ENCODE peak calls at places on chromosomes 3 and 15, in ten cellular contexts. M, P, W, G, X, H, L, N, D and I are unnamed samples.

GRCh38 chr15:90262426-90262825 is 3.0 kb upstream of the NGRN start:
- DNase-seq in M (no peak), P (no peak), W (no peak), G (no peak), X (no peak), H (no peak), L (no peak), N (no peak), D (no peak), I (no peak)

GRCh38 chr3:133745981-133746721 is at the start of gene TF:
- DNase-seq in M (no peak), P (no peak), W (no peak), G (peak; percentile 29), X (no peak), H (no peak), L (peak; percentile 13), N (no peak), D (no peak), I (no peak)

GRCh38 chr15:45790325-45790943 is 155.6 kb downstream of the SQOR start:
- DNase-seq in M (peak; percentile 47), P (no peak), W (peak; percentile 20), G (peak; percentile 10), X (no peak), H (no peak), L (peak; percentile 34), N (no peak), D (peak; percentile 25), I (no peak)

GRCh38 chr15:65044724-65045481 is at the start of gene SLC51B:
- DNase-seq in M (no peak), P (no peak), W (no peak), G (no peak), X (no peak), H (no peak), L (peak; percentile 50), N (no peak), D (peak; percentile 57), I (no peak)

GRCh38 chr3:13584901-13585300 is 36.0 kb downstream of the FBLN2 start:
- DNase-seq in M (no peak), P (peak; percentile 37), W (no peak), G (no peak), X (no peak), H (no peak), L (no peak), N (no peak), D (no peak), I (peak; percentile 36)

GRCh38 chr15:67685008-67685599 is 140.2 kb upstream of the SKOR1 start:
- DNase-seq in M (peak; percentile 41), P (no peak), W (no peak), G (no peak), X (no peak), H (peak; percentile 15), L (peak; percentile 58), N (no peak), D (no peak), I (no peak)

GRCh38 chr3:50100956-50101845 is 12.5 kb downstream of the RBM5 start:
- DNase-seq in M (peak; percentile 30), P (no peak), W (no peak), G (no peak), X (no peak), H (no peak), L (no peak), N (no peak), D (no peak), I (no peak)

GRCh38 chr3:99630815-99631214 is 7.6 kb upstream of the COL8A1 start:
- DNase-seq in M (peak; percentile 86), P (no peak), W (no peak), G (no peak), X (no peak), H (no peak), L (no peak), N (no peak), D (no peak), I (no peak)

GRCh38 chr3:172154768-172155649 is 115.6 kb downstream of the FNDC3B start:
- DNase-seq in M (no peak), P (no peak), W (no peak), G (no peak), X (no peak), H (no peak), L (no peak), N (no peak), D (no peak), I (no peak)

GRCh38 chr3:187264051-187264450 is 27.5 kb downstream of the MASP1 start:
- DNase-seq in M (peak; percentile 80), P (no peak), W (no peak), G (no peak), X (no peak), H (no peak), L (peak; percentile 85), N (no peak), D (no peak), I (no peak)

GRCh38 chr3:52094591-52095485 is 38.5 kb upstream of the DUSP7 start:
- DNase-seq in M (no peak), P (no peak), W (no peak), G (no peak), X (no peak), H (no peak), L (no peak), N (no peak), D (no peak), I (peak; percentile 38)

GRCh38 chr3:42706721-42707619 is 4.4 kb upstream of the HHATL start:
- DNase-seq in M (no peak), P (no peak), W (no peak), G (no peak), X (peak; percentile 16), H (no peak), L (no peak), N (no peak), D (peak; percentile 15), I (peak; percentile 36)

GRCh38 chr3:38960042-38960622 is 91.6 kb downstream of the SCN11A start:
- DNase-seq in M (no peak), P (no peak), W (no peak), G (no peak), X (no peak), H (no peak), L (no peak), N (no peak), D (no peak), I (no peak)

GRCh38 chr3:171710359-171710758 is 99.9 kb downstream of the PLD1 start:
- DNase-seq in M (no peak), P (peak; percentile 56), W (no peak), G (no peak), X (no peak), H (no peak), L (no peak), N (no peak), D (no peak), I (no peak)

GRCh38 chr3:127206154-127206553 is 13.2 kb downstream of the PRR23E start:
- DNase-seq in M (no peak), P (no peak), W (no peak), G (no peak), X (no peak), H (no peak), L (no peak), N (no peak), D (no peak), I (no peak)

GRCh38 chr15:69421498-69421897 is 7.3 kb downstream of the KIF23 start:
- DNase-seq in M (no peak), P (no peak), W (no peak), G (no peak), X (no peak), H (no peak), L (no peak), N (no peak), D (no peak), I (no peak)

GRCh38 chr3:25576836-25577454 is 87.8 kb downstream of the TOP2B start:
- DNase-seq in M (no peak), P (no peak), W (no peak), G (no peak), X (no peak), H (peak; percentile 80), L (no peak), N (no peak), D (no peak), I (no peak)
- TF ChIP-seq CTCF in M (no peak), P (no peak), W (no peak), G (peak; percentile 42), X (no peak), H (peak; percentile 67), L (no peak), N (no peak), D (no peak), I (peak; percentile 15)

GRCh38 chr3:168467085-168467714 is 371.5 kb upstream of the GOLIM4 start:
- DNase-seq in M (peak; percentile 64), P (no peak), W (no peak), G (peak; percentile 35), X (no peak), H (no peak), L (peak; percentile 70), N (no peak), D (peak; percentile 19), I (no peak)
- TF ChIP-seq CTCF in M (peak; percentile 79), P (no peak), W (peak; percentile 61), G (no peak), X (no peak), H (no peak), L (peak; percentile 71), N (no peak), D (peak; percentile 50), I (no peak)

DNA sequence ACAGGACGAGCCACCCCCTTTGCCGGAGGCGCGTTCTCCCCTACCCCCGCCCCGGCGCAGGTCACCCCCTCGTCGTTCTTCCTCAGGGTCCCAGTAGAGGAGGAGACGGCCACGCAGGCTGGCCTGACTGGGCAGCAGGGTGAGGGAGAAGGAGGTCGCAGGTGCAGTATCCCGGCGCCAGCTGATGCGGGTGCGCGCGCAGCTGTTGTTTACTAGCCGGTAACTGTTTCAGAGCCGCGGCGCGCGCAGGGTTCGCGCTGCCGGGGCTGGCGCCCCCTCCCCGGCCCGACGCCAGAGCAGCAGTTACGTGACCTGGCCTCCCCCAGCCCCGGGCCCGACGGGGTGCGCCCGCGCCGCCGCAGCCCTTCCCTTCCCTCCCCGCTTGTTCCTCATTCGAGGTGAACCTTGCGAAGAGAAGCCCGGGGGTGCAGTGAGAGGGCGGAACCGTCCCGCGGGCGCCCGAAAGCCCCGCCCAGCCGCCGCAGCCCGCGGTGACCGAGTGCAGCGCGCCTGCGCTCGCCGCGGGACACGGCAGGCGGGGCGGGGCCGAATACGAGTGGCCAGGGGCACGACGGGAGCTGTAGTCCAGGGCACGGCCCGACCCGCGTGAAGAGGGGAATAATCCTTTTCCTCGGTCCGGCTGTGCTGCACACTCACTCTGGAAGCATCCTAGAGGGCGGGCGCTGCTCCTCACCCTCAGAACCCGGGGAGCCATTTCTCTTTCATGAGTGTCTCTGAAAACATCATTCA is at the start of gene SLC12A6:
- DNase-seq in M (peak; percentile 95), P (peak; percentile 99), W (peak; percentile 86), G (peak; percentile 93), X (peak; percentile 90), H (peak; percentile 93), L (peak; percentile 92), N (peak; percentile 74), D (peak; percentile 93), I (peak; percentile 94)
- TF ChIP-seq CTCF in M (no peak), P (no peak), W (no peak), G (no peak), X (no peak), H (no peak), L (no peak), N (peak; percentile 23), D (no peak), I (no peak)

DNA sequence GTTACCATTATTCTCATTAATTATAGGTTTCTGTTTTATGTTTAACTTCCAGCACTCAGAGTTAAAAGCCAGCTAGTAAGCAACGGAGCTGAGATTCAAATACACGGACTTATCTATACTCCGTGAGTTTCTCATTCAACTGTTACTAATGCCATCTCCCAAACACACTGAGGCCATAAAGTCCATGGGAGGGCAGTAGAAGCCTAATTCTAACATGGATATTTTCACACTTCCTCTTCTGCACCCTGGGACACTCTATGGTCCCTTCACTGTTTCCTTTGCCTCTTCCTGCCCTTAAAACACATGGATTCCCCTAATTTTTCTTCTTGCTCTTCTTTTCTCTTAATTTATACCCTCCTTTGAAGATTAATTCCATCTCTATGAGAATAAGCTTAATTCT is 245.0 kb downstream of the KLF13 start:
- DNase-seq in M (peak; percentile 33), P (no peak), W (no peak), G (no peak), X (no peak), H (no peak), L (no peak), N (no peak), D (no peak), I (no peak)
- TF ChIP-seq CTCF in M (peak; percentile 38), P (no peak), W (no peak), G (no peak), X (no peak), H (no peak), L (no peak), N (no peak), D (peak; percentile 24), I (peak; percentile 6)